ENCODE peak calls at places on chromosome 5, in nine cellular contexts. P, D, H, K, W, S, O, G and C are unnamed samples.

GRCh38 chr5:144352732-144353317 is 182.2 kb downstream of the KCTD16 start:
- DNase-seq in P (no peak), D (no peak), H (no peak), K (no peak), W (no peak), S (no peak), O (no peak), G (no peak), C (no peak)

GRCh38 chr5:141779642-141780041 is 97.6 kb upstream of the ARAP3 start:
- DNase-seq in P (peak; percentile 31), D (peak; percentile 32), H (no peak), K (peak; percentile 37), W (no peak), S (no peak), O (no peak), G (no peak), C (no peak)

GRCh38 chr5:173673295-173674170 is 57.1 kb upstream of the BOD1 start:
- DNase-seq in P (no peak), D (no peak), H (no peak), K (no peak), W (peak; percentile 25), S (no peak), O (no peak), G (no peak), C (no peak)

GRCh38 chr5:170523129-170523497 is 19.3 kb downstream of the KCNIP1 start:
- DNase-seq in P (no peak), D (no peak), H (no peak), K (no peak), W (no peak), S (no peak), O (no peak), G (no peak), C (no peak)

GRCh38 chr5:171299228-171299627 is 9.8 kb upstream of the TLX3 start:
- DNase-seq in P (no peak), D (no peak), H (no peak), K (no peak), W (no peak), S (no peak), O (no peak), G (no peak), C (no peak)

GRCh38 chr5:113367586-113367985 is 67.2 kb downstream of the TSSK1B start:
- DNase-seq in P (no peak), D (no peak), H (no peak), K (peak; percentile 8), W (no peak), S (no peak), O (no peak), G (no peak), C (no peak)

GRCh38 chr5:116573617-116574431 is 799 bp downstream of the SEMA6A start:
- DNase-seq in P (peak; percentile 22), D (no peak), H (no peak), K (peak; percentile 8), W (peak; percentile 53), S (peak; percentile 10), O (no peak), G (no peak), C (no peak)

GRCh38 chr5:92963801-92964200 is 617.2 kb downstream of the NR2F1-AS1 start:
- DNase-seq in P (no peak), D (no peak), H (no peak), K (no peak), W (no peak), S (no peak), O (no peak), G (no peak), C (no peak)

GRCh38 chr5:161847896-161848510 is at the start of gene GABRA1:
- DNase-seq in P (no peak), D (no peak), H (no peak), K (no peak), W (no peak), S (no peak), O (no peak), G (no peak), C (no peak)

GRCh38 chr5:531749-532315 is 7.6 kb upstream of the SLC9A3 start:
- DNase-seq in P (no peak), D (no peak), H (no peak), K (no peak), W (no peak), S (no peak), O (no peak), G (no peak), C (no peak)

GRCh38 chr5:42645138-42645537 is 111.5 kb upstream of the CCDC152 start:
- DNase-seq in P (no peak), D (no peak), H (no peak), K (no peak), W (no peak), S (no peak), O (no peak), G (no peak), C (no peak)

GRCh38 chr5:121218086-121218485 is 633.6 kb upstream of the FTMT start:
- DNase-seq in P (no peak), D (no peak), H (no peak), K (no peak), W (no peak), S (no peak), O (no peak), G (no peak), C (no peak)

GRCh38 chr5:52693279-52693678 is 94.4 kb upstream of the ITGA1 start:
- DNase-seq in P (peak; percentile 69), D (no peak), H (peak; percentile 17), K (no peak), W (no peak), S (peak; percentile 9), O (no peak), G (no peak), C (peak; percentile 33)

GRCh38 chr5:115179959-115180709 is 10.4 kb upstream of the TRIM36 start:
- DNase-seq in P (peak; percentile 10), D (no peak), H (no peak), K (no peak), W (peak; percentile 69), S (peak; percentile 25), O (no peak), G (no peak), C (no peak)